ENCODE peak calls at places on chromosomes 13 and 19, in seven cellular contexts. E, W, V, S, A, J and Z are unnamed samples.

GRCh38 chr19:13986348-13986904 is 19.7 kb downstream of the RFX1 start:
- DNase-seq in E (peak), W (peak), V (no peak), S (peak), A (no peak), J (peak), Z (peak)

GRCh38 chr13:97574926-97575325 is 141.0 kb downstream of the RAP2A start:
- DNase-seq in E (no peak), W (no peak), V (peak), S (no peak), A (peak), J (no peak), Z (peak)

GRCh38 chr13:111564657-111565056 is 244.2 kb downstream of the TEX29 start:
- DNase-seq in E (no peak), W (no peak), V (no peak), S (no peak), A (no peak), J (no peak), Z (no peak)

GRCh38 chr19:33876619-33877018 is 79.9 kb downstream of the KCTD15 start:
- DNase-seq in E (no peak), W (no peak), V (no peak), S (no peak), A (no peak), J (no peak), Z (no peak)

GRCh38 chr13:51997641-51998330 is 13.5 kb downstream of the ATP7B start:
- DNase-seq in E (peak), W (no peak), V (no peak), S (no peak), A (no peak), J (peak), Z (no peak)

GRCh38 chr13:27588405-27588804 is 31.9 kb downstream of the LNX2 start:
- DNase-seq in E (no peak), W (no peak), V (no peak), S (no peak), A (no peak), J (no peak), Z (no peak)

GRCh38 chr19:47510516-47511127 is 4.2 kb downstream of the NAPA start:
- DNase-seq in E (no peak), W (no peak), V (no peak), S (no peak), A (no peak), J (no peak), Z (no peak)

GRCh38 chr19:13164370-13165090 is 14.3 kb downstream of the IER2 start:
- DNase-seq in E (peak), W (peak), V (peak), S (peak), A (no peak), J (peak), Z (no peak)

GRCh38 chr13:66365101-66365500 is 865.0 kb downstream of the PCDH9 start:
- DNase-seq in E (no peak), W (no peak), V (no peak), S (no peak), A (no peak), J (no peak), Z (no peak)

GRCh38 chr13:45897562-45897961 is 46.0 kb upstream of the SIAH3 start:
- DNase-seq in E (no peak), W (no peak), V (no peak), S (no peak), A (no peak), J (no peak), Z (no peak)

GRCh38 chr13:30870049-30870884 is 35.8 kb upstream of the MEDAG start:
- DNase-seq in E (peak), W (peak), V (peak), S (peak), A (no peak), J (peak), Z (peak)

GRCh38 chr19:47740866-47741519 is 4.4 kb upstream of the NOP53 start:
- DNase-seq in E (peak), W (no peak), V (no peak), S (no peak), A (no peak), J (no peak), Z (no peak)

GRCh38 chr19:51458051-51458645 is at the start of gene SIGLEC8:
- DNase-seq in E (no peak), W (no peak), V (no peak), S (no peak), A (no peak), J (peak), Z (no peak)

GRCh38 chr19:58562126-58563033 is 4.0 kb upstream of the UBE2M start:
- DNase-seq in E (peak), W (no peak), V (no peak), S (peak), A (no peak), J (peak), Z (no peak)

GRCh38 chr19:42285546-42285945 is 16.4 kb upstream of the PRR19 start:
- DNase-seq in E (no peak), W (peak), V (no peak), S (peak), A (no peak), J (no peak), Z (no peak)

GRCh38 chr19:42282810-42283247 is 13.8 kb downstream of the CIC start:
- DNase-seq in E (no peak), W (no peak), V (no peak), S (peak), A (no peak), J (no peak), Z (no peak)

GRCh38 chr19:42283248-42284065 is 14.4 kb downstream of the CIC start:
- DNase-seq in E (peak), W (peak), V (peak), S (peak), A (peak), J (peak), Z (peak)

GRCh38 chr19:42284641-42285341 is 15.7 kb downstream of the CIC start:
- DNase-seq in E (peak), W (peak), V (no peak), S (peak), A (no peak), J (no peak), Z (no peak)

DNA sequence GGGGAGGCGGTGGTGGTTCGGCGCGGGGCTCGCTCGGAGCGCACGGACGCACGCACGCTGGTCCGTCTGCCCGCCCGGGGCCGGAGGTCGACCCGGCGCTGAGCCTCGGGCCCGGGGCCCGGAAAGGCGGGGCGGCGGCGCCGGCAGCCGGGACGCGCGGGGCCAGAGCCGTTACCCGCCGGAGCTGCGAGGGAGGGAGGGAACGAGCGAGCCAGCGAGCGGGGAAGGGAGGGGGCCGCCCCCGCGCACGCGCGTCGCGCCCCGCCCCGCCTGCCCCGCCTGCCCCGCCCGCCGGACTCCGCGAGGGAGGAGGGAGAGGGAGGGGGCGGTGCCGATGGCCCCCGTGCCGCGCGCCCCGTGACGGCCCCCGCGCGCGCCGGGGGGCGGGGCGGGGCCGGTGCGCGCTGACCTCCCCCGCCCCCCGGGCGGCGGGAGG is 15.0 kb downstream of the CIC start:
- DNase-seq in E (peak), W (peak), V (peak), S (peak), A (peak), J (peak), Z (peak)
- TF ChIP-seq POLR2A in E (no peak), W (peak), V (peak), S (no peak), A (peak), J (no peak), Z (no peak)

DNA sequence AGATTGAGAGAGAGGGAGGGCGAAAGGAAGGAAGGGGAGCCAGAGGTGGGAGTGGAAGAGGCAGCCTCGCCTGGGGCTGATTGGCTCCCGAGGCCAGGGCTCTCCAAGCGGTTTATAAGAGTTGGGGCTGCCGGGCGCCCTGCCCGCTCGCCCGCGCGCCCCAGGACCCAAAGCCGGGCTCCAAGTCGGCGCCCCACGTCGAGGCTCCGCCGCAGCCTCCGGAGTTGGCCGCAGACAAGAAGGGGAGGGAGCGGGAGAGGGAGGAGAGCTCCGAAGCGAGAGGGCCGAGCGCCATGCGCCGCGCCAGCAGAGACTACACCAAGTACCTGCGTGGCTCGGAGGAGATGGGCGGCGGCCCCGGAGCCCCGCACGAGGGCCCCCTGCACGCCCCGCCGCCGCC is at the start of gene TNFSF11:
- DNase-seq in E (no peak), W (no peak), V (no peak), S (no peak), A (no peak), J (no peak), Z (no peak)
- TF ChIP-seq POLR2A in E (no peak), W (no peak), V (no peak), S (no peak), A (no peak), J (no peak), Z (no peak)

GRCh38 chr19:19191920-19192882 is at the start of the genes BORCS8 and RFXANK:
- DNase-seq in E (peak), W (peak), V (peak), S (peak), A (peak), J (peak), Z (peak)
- TF ChIP-seq POLR2A in E (peak), W (peak), V (peak), S (peak), A (peak), J (no peak), Z (peak)

DNA sequence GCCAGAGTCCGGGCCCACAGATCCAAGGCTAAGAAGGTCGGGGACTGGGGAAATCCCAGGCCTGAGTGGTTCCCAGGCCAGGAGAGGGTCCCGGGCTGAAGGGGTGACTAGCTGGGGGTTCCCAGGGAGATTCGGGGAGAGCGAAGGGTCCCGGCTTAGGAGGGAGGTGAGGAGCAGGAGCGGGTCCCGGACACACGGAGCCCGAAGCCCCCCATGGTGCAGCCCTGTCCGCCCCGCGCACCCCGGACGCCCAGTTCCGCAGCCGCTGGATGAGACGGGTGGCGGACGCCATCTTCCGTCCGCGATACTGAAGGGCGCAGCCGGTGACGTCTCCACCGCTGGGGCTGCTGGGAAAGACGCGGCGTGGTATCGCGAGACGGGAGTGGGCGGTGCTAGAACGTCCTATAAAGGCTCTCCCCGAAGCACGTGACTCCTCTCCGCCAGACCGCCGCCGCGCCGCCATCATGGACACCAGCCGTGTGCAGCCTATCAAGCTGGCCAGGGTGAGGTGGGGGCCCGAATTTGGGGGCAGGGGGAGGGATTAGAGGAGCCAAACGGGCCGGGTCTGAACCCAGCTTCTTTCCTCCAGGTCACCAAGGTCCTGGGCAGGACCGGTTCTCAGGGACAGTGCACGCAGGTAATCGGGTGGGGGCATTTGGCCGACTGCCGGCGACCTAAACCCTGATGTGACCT is at the start of the genes NDUFA7 and RPS28:
- DNase-seq in E (peak), W (peak), V (peak), S (peak), A (peak), J (peak), Z (peak)
- TF ChIP-seq POLR2A in E (peak), W (peak), V (peak), S (peak), A (no peak), J (no peak), Z (peak)

GRCh38 chr13:21152251-21152899 is 24.0 kb downstream of the SKA3 start:
- DNase-seq in E (no peak), W (no peak), V (no peak), S (no peak), A (no peak), J (no peak), Z (no peak)

GRCh38 chr13:21149568-21149967 is 26.8 kb downstream of the SKA3 start:
- DNase-seq in E (no peak), W (no peak), V (no peak), S (no peak), A (no peak), J (no peak), Z (no peak)

GRCh38 chr13:21148557-21149258 is 27.6 kb downstream of the SKA3 start:
- DNase-seq in E (no peak), W (no peak), V (no peak), S (no peak), A (no peak), J (no peak), Z (no peak)

GRCh38 chr13:21150013-21150412 is 26.3 kb downstream of the SKA3 start:
- DNase-seq in E (no peak), W (no peak), V (no peak), S (no peak), A (no peak), J (no peak), Z (no peak)

DNA sequence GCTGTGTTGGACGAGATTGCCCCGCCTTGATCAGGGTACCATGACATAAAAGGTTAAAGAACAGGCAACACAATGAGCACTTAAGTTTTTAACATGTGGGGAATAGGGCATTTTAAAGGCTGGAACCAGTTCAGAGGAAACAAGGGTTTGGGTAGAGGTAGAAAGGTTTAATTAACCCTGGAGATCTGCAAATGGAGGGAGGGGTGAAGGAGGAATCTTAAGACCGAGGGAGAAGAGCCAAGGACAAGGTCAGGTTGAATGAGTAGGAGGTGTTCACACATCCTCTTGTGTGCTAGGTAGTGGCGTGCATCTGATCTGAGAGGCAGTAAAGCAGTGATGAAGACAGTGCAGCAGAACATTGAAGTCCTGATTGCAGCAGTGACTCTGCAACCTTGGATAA is 28.5 kb downstream of the SKA3 start:
- DNase-seq in E (no peak), W (no peak), V (no peak), S (no peak), A (no peak), J (no peak), Z (no peak)
- TF ChIP-seq POLR2A in E (no peak), W (no peak), V (no peak), S (no peak), A (no peak), J (no peak), Z (no peak)

GRCh38 chr19:913080-913748 is at the start of gene R3HDM4:
- DNase-seq in E (peak), W (peak), V (peak), S (peak), A (peak), J (peak), Z (peak)
- TF ChIP-seq POLR2A in E (peak), W (peak), V (peak), S (no peak), A (peak), J (no peak), Z (peak)

DNA sequence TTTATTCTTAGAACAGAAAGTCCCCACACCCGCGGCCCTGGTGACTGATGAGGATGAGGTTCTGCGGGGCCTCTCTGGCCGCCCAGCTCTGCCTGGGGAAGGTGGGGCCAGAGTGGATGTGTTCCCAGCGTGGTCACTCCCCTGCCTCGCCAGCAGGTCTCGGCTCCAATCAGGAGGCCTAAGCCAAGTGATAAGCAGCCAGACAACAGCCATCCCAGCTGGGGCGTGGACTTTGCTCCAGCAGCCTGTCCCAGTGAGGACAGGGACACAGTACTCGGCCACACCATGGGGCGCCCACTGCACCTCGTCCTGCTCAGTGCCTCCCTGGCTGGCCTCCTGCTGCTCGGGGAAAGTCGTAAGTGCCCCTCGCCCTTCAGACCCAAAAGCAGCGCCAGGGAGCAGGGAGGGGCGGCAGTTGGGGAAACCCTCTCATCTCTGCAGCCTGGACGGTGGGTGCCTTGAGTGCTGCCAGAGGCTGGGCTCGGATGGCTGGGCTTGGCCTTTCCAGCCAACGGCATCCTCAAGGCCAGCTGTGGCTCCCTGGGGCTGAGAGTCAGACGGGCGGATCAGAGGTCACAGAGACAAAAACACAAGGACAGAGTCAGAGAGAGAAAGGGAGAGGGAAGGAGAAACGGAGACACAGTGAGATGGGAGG is at the start of gene F10:
- DNase-seq in E (peak), W (peak), V (peak), S (no peak), A (peak), J (peak), Z (no peak)
- TF ChIP-seq POLR2A in E (peak), W (peak), V (no peak), S (no peak), A (no peak), J (no peak), Z (no peak)

DNA sequence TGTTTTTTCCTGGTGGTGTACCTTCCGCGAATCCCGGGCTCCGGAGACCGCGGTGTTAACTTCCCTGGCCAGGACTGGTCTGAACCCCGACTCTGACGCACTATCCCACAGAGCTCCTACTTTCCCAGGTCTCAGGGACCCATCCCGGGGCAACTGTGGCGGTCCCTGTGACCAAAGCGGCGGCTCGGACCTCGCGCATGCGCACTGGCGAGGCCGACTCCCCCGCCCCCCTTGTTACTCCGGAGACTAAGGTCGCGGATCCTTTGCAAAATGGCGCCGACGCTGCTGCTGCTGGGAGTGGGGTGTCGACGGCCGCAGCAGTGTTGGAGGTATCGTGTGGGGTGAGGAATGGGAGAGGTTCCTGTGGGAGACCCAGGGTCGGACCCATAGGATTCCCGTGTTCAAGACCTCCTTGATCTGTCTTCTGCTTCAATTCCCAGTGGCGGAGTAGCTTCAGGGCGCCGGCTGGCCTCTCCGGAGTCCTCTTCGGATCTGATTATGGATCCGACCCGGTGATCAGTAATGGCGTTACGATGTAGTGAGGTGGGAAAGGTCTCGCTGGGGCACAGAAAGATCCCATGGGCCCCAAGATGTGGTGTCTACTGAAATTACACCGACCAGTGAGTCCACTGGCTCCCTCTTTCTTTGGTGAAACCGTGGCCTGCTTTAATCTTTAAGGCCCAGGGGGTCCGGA is 66.6 kb upstream of the ZNF527 start:
- DNase-seq in E (peak), W (peak), V (no peak), S (peak), A (no peak), J (no peak), Z (no peak)
- TF ChIP-seq POLR2A in E (peak), W (no peak), V (no peak), S (no peak), A (no peak), J (no peak), Z (no peak)

GRCh38 chr19:54106716-54107115 is 4.1 kb downstream of the NDUFA3 start:
- DNase-seq in E (no peak), W (no peak), V (no peak), S (peak), A (no peak), J (no peak), Z (no peak)

GRCh38 chr19:54105796-54106195 is 3.1 kb downstream of the NDUFA3 start:
- DNase-seq in E (no peak), W (no peak), V (no peak), S (peak), A (no peak), J (no peak), Z (no peak)

GRCh38 chr19:54104998-54105715 is 2.5 kb downstream of the NDUFA3 start:
- DNase-seq in E (no peak), W (no peak), V (no peak), S (peak), A (no peak), J (no peak), Z (no peak)

GRCh38 chr19:54100560-54100959 is at the start of gene OSCAR:
- DNase-seq in E (no peak), W (no peak), V (no peak), S (no peak), A (no peak), J (no peak), Z (no peak)

GRCh38 chr19:54102421-54103169 is at the start of gene NDUFA3:
- DNase-seq in E (peak), W (peak), V (peak), S (peak), A (peak), J (peak), Z (peak)
- TF ChIP-seq POLR2A in E (peak), W (peak), V (peak), S (peak), A (peak), J (no peak), Z (peak)

DNA sequence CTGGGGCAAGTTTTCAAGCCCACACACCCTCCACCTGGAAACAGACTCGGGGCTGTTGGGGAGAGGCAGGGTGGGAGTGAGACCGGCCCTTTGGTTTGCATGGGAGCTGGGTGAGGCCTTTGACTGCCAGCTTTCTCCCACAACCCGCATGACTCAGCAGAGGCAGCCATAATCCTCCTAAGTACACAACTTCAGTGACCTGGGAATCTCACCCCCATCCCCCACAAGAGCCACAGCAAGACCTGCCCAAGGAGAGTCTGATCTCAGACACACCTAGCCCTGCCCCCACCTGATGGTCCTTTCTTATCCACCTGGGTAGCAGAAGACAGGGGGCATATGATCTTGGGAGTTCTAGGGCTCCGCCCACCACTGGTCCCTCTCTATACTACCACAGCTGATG is 1615.4 kb downstream of the EFNB2 start:
- DNase-seq in E (no peak), W (no peak), V (no peak), S (no peak), A (no peak), J (no peak), Z (no peak)
- TF ChIP-seq POLR2A in E (no peak), W (no peak), V (no peak), S (no peak), A (no peak), J (no peak), Z (no peak)